ENCODE peak calls at places on chromosomes 11 and 22, in six cellular contexts. One of them, this sample, is unnamed.

GRCh38 chr22:45318558-45319318 is 9.0 kb downstream of the FAM118A start:
- DNase-seq in DMS 273 treated with DMSO at 0.1 percent for 48 hours: no peak
- DNase-seq in heart right ventricle: no peak
- DNase-seq in neural crest cell: no peak
- DNase-seq in midbrain: no peak
- DNase-seq in NCI-H748 treated with DMSO at 0.1 percent for 48 hours: no peak
- DNase-seq in this sample: no peak

GRCh38 chr22:46058591-46059519 is 81.9 kb upstream of the WNT7B start:
- DNase-seq in neural crest cell: no peak
- DNase-seq in midbrain: no peak
- DNase-seq in heart right ventricle: peak
- DNase-seq in DMS 273 treated with DMSO at 0.1 percent for 48 hours: no peak
- DNase-seq in NCI-H748 treated with DMSO at 0.1 percent for 48 hours: no peak
- DNase-seq in this sample: no peak

GRCh38 chr11:35292290-35292689 is 127.1 kb downstream of the SLC1A2 start:
- DNase-seq in midbrain: no peak
- DNase-seq in DMS 273 treated with DMSO at 0.1 percent for 48 hours: no peak
- DNase-seq in heart right ventricle: no peak
- DNase-seq in neural crest cell: no peak
- DNase-seq in NCI-H748 treated with DMSO at 0.1 percent for 48 hours: peak
- DNase-seq in this sample: no peak

GRCh38 chr11:103486609-103487008 is 377.4 kb downstream of the DYNC2H1 start:
- DNase-seq in heart right ventricle: no peak
- DNase-seq in NCI-H748 treated with DMSO at 0.1 percent for 48 hours: no peak
- DNase-seq in DMS 273 treated with DMSO at 0.1 percent for 48 hours: no peak
- DNase-seq in neural crest cell: no peak
- DNase-seq in midbrain: no peak
- DNase-seq in this sample: no peak

GRCh38 chr22:21641417-21641794 is 696 bp upstream of the SDF2L1 start:
- DNase-seq in NCI-H748 treated with DMSO at 0.1 percent for 48 hours: peak
- DNase-seq in neural crest cell: peak
- DNase-seq in midbrain: peak
- DNase-seq in heart right ventricle: no peak
- DNase-seq in DMS 273 treated with DMSO at 0.1 percent for 48 hours: no peak
- DNase-seq in this sample: no peak

GRCh38 chr11:71466358-71466757 is 13.4 kb downstream of the NADSYN1 start:
- DNase-seq in NCI-H748 treated with DMSO at 0.1 percent for 48 hours: no peak
- DNase-seq in midbrain: no peak
- DNase-seq in neural crest cell: no peak
- DNase-seq in DMS 273 treated with DMSO at 0.1 percent for 48 hours: no peak
- DNase-seq in heart right ventricle: no peak
- DNase-seq in this sample: no peak

GRCh38 chr22:17781319-17782031 is 7.2 kb upstream of the BID start:
- DNase-seq in neural crest cell: no peak
- DNase-seq in NCI-H748 treated with DMSO at 0.1 percent for 48 hours: no peak
- DNase-seq in DMS 273 treated with DMSO at 0.1 percent for 48 hours: no peak
- DNase-seq in heart right ventricle: no peak
- DNase-seq in midbrain: no peak
- DNase-seq in this sample: no peak

GRCh38 chr22:18985761-18986160 is 49.7 kb upstream of the PRODH start:
- DNase-seq in neural crest cell: no peak
- DNase-seq in DMS 273 treated with DMSO at 0.1 percent for 48 hours: no peak
- DNase-seq in heart right ventricle: no peak
- DNase-seq in NCI-H748 treated with DMSO at 0.1 percent for 48 hours: no peak
- DNase-seq in midbrain: no peak
- DNase-seq in this sample: no peak

GRCh38 chr22:35719212-35719869 is 1.7 kb downstream of the APOL5 start:
- DNase-seq in neural crest cell: no peak
- DNase-seq in midbrain: no peak
- DNase-seq in heart right ventricle: no peak
- DNase-seq in DMS 273 treated with DMSO at 0.1 percent for 48 hours: no peak
- DNase-seq in NCI-H748 treated with DMSO at 0.1 percent for 48 hours: no peak
- DNase-seq in this sample: no peak

GRCh38 chr11:126742582-126742981 is 258.0 kb downstream of the KIRREL3 start:
- DNase-seq in heart right ventricle: no peak
- DNase-seq in DMS 273 treated with DMSO at 0.1 percent for 48 hours: no peak
- DNase-seq in NCI-H748 treated with DMSO at 0.1 percent for 48 hours: no peak
- DNase-seq in neural crest cell: no peak
- DNase-seq in midbrain: no peak
- DNase-seq in this sample: no peak

GRCh38 chr11:113885897-113886296 is 10.5 kb upstream of the USP28 start:
- DNase-seq in heart right ventricle: no peak
- DNase-seq in NCI-H748 treated with DMSO at 0.1 percent for 48 hours: no peak
- DNase-seq in midbrain: no peak
- DNase-seq in neural crest cell: no peak
- DNase-seq in DMS 273 treated with DMSO at 0.1 percent for 48 hours: no peak
- DNase-seq in this sample: no peak

GRCh38 chr22:42309865-42310264 is 39.4 kb upstream of the TCF20 start:
- DNase-seq in neural crest cell: no peak
- DNase-seq in heart right ventricle: no peak
- DNase-seq in NCI-H748 treated with DMSO at 0.1 percent for 48 hours: no peak
- DNase-seq in midbrain: no peak
- DNase-seq in DMS 273 treated with DMSO at 0.1 percent for 48 hours: no peak
- DNase-seq in this sample: no peak

GRCh38 chr11:36719708-36720107 is 121.7 kb upstream of the RAG2 start:
- DNase-seq in DMS 273 treated with DMSO at 0.1 percent for 48 hours: no peak
- DNase-seq in midbrain: no peak
- DNase-seq in heart right ventricle: no peak
- DNase-seq in NCI-H748 treated with DMSO at 0.1 percent for 48 hours: no peak
- DNase-seq in neural crest cell: no peak
- DNase-seq in this sample: no peak

GRCh38 chr11:77449784-77450183 is 24.1 kb downstream of the PAK1 start:
- DNase-seq in heart right ventricle: no peak
- DNase-seq in midbrain: no peak
- DNase-seq in NCI-H748 treated with DMSO at 0.1 percent for 48 hours: no peak
- DNase-seq in DMS 273 treated with DMSO at 0.1 percent for 48 hours: no peak
- DNase-seq in neural crest cell: no peak
- DNase-seq in this sample: no peak

GRCh38 chr22:29393019-29393608 is 4.7 kb upstream of the AP1B1 start:
- DNase-seq in DMS 273 treated with DMSO at 0.1 percent for 48 hours: no peak
- DNase-seq in NCI-H748 treated with DMSO at 0.1 percent for 48 hours: no peak
- DNase-seq in neural crest cell: no peak
- DNase-seq in heart right ventricle: no peak
- DNase-seq in midbrain: no peak
- DNase-seq in this sample: no peak

GRCh38 chr22:21698430-21699329 is 32.9 kb downstream of the PPIL2 start:
- DNase-seq in heart right ventricle: peak
- DNase-seq in DMS 273 treated with DMSO at 0.1 percent for 48 hours: no peak
- DNase-seq in neural crest cell: peak
- DNase-seq in midbrain: no peak
- DNase-seq in NCI-H748 treated with DMSO at 0.1 percent for 48 hours: no peak
- DNase-seq in this sample: no peak

GRCh38 chr11:128488471-128488870 is 98.9 kb downstream of the ETS1 start:
- DNase-seq in DMS 273 treated with DMSO at 0.1 percent for 48 hours: no peak
- DNase-seq in NCI-H748 treated with DMSO at 0.1 percent for 48 hours: no peak
- DNase-seq in neural crest cell: no peak
- DNase-seq in heart right ventricle: no peak
- DNase-seq in midbrain: no peak
- DNase-seq in this sample: no peak

GRCh38 chr11:75203138-75203537 is 37.4 kb upstream of the TPBGL start:
- DNase-seq in NCI-H748 treated with DMSO at 0.1 percent for 48 hours: no peak
- DNase-seq in midbrain: no peak
- DNase-seq in DMS 273 treated with DMSO at 0.1 percent for 48 hours: no peak
- DNase-seq in heart right ventricle: no peak
- DNase-seq in neural crest cell: no peak
- DNase-seq in this sample: no peak

GRCh38 chr11:6418958-6419611 is at the start of gene APBB1:
- DNase-seq in neural crest cell: peak
- DNase-seq in NCI-H748 treated with DMSO at 0.1 percent for 48 hours: no peak
- DNase-seq in midbrain: peak
- DNase-seq in DMS 273 treated with DMSO at 0.1 percent for 48 hours: no peak
- DNase-seq in heart right ventricle: peak
- DNase-seq in this sample: peak

GRCh38 chr11:47020793-47021624 is 84.4 kb downstream of the CSTPP1 start:
- DNase-seq in DMS 273 treated with DMSO at 0.1 percent for 48 hours: no peak
- DNase-seq in heart right ventricle: no peak
- DNase-seq in NCI-H748 treated with DMSO at 0.1 percent for 48 hours: peak
- DNase-seq in neural crest cell: no peak
- DNase-seq in midbrain: no peak
- DNase-seq in this sample: no peak

GRCh38 chr11:119481667-119482400 is 58.9 kb upstream of the THY1 start:
- DNase-seq in DMS 273 treated with DMSO at 0.1 percent for 48 hours: no peak
- DNase-seq in neural crest cell: no peak
- DNase-seq in NCI-H748 treated with DMSO at 0.1 percent for 48 hours: no peak
- DNase-seq in midbrain: no peak
- DNase-seq in heart right ventricle: peak
- DNase-seq in this sample: no peak

GRCh38 chr22:41780714-41781507 is 19.6 kb upstream of the CCDC134 start:
- DNase-seq in DMS 273 treated with DMSO at 0.1 percent for 48 hours: no peak
- DNase-seq in heart right ventricle: peak
- DNase-seq in neural crest cell: no peak
- DNase-seq in midbrain: no peak
- DNase-seq in NCI-H748 treated with DMSO at 0.1 percent for 48 hours: no peak
- DNase-seq in this sample: no peak

GRCh38 chr22:48152916-48153315 is 1390.5 kb downstream of the TBC1D22A start:
- DNase-seq in neural crest cell: no peak
- DNase-seq in midbrain: no peak
- DNase-seq in NCI-H748 treated with DMSO at 0.1 percent for 48 hours: no peak
- DNase-seq in heart right ventricle: no peak
- DNase-seq in DMS 273 treated with DMSO at 0.1 percent for 48 hours: no peak
- DNase-seq in this sample: no peak

GRCh38 chr11:11389238-11389637 is 36.2 kb upstream of the CSNK2A3 start:
- DNase-seq in NCI-H748 treated with DMSO at 0.1 percent for 48 hours: no peak
- DNase-seq in DMS 273 treated with DMSO at 0.1 percent for 48 hours: no peak
- DNase-seq in midbrain: no peak
- DNase-seq in heart right ventricle: no peak
- DNase-seq in neural crest cell: no peak
- DNase-seq in this sample: no peak

GRCh38 chr11:94111660-94112059 is 17.0 kb upstream of the PANX1 start:
- DNase-seq in midbrain: no peak
- DNase-seq in NCI-H748 treated with DMSO at 0.1 percent for 48 hours: no peak
- DNase-seq in neural crest cell: no peak
- DNase-seq in DMS 273 treated with DMSO at 0.1 percent for 48 hours: no peak
- DNase-seq in heart right ventricle: peak
- DNase-seq in this sample: no peak

GRCh38 chr11:2383823-2384722 is 7.0 kb downstream of the CD81 start:
- DNase-seq in neural crest cell: no peak
- DNase-seq in DMS 273 treated with DMSO at 0.1 percent for 48 hours: no peak
- DNase-seq in midbrain: peak
- DNase-seq in heart right ventricle: peak
- DNase-seq in NCI-H748 treated with DMSO at 0.1 percent for 48 hours: no peak
- DNase-seq in this sample: no peak

GRCh38 chr11:134266841-134267251 is 9.3 kb upstream of the GLB1L3 start:
- DNase-seq in midbrain: no peak
- DNase-seq in NCI-H748 treated with DMSO at 0.1 percent for 48 hours: no peak
- DNase-seq in heart right ventricle: no peak
- DNase-seq in DMS 273 treated with DMSO at 0.1 percent for 48 hours: no peak
- DNase-seq in neural crest cell: no peak
- DNase-seq in this sample: no peak

GRCh38 chr11:15695096-15695721 is 580.5 kb downstream of the INSC start:
- DNase-seq in NCI-H748 treated with DMSO at 0.1 percent for 48 hours: no peak
- DNase-seq in midbrain: no peak
- DNase-seq in DMS 273 treated with DMSO at 0.1 percent for 48 hours: no peak
- DNase-seq in neural crest cell: no peak
- DNase-seq in heart right ventricle: no peak
- DNase-seq in this sample: no peak

GRCh38 chr22:43228330-43228729 is 41.4 kb upstream of the TTLL12 start:
- DNase-seq in neural crest cell: peak
- DNase-seq in midbrain: no peak
- DNase-seq in NCI-H748 treated with DMSO at 0.1 percent for 48 hours: no peak
- DNase-seq in heart right ventricle: peak
- DNase-seq in DMS 273 treated with DMSO at 0.1 percent for 48 hours: no peak
- DNase-seq in this sample: no peak

GRCh38 chr11:69350040-69350439 is 56.1 kb downstream of the MYEOV start:
- DNase-seq in midbrain: no peak
- DNase-seq in neural crest cell: no peak
- DNase-seq in NCI-H748 treated with DMSO at 0.1 percent for 48 hours: no peak
- DNase-seq in DMS 273 treated with DMSO at 0.1 percent for 48 hours: no peak
- DNase-seq in heart right ventricle: no peak
- DNase-seq in this sample: no peak

GRCh38 chr11:78199015-78199652 is 10.4 kb downstream of the USP35 start:
- DNase-seq in midbrain: no peak
- DNase-seq in DMS 273 treated with DMSO at 0.1 percent for 48 hours: no peak
- DNase-seq in heart right ventricle: no peak
- DNase-seq in NCI-H748 treated with DMSO at 0.1 percent for 48 hours: no peak
- DNase-seq in neural crest cell: no peak
- DNase-seq in this sample: no peak

GRCh38 chr11:56783448-56784041 is 35.0 kb upstream of the OR9G4 start:
- DNase-seq in heart right ventricle: no peak
- DNase-seq in neural crest cell: peak
- DNase-seq in DMS 273 treated with DMSO at 0.1 percent for 48 hours: no peak
- DNase-seq in NCI-H748 treated with DMSO at 0.1 percent for 48 hours: peak
- DNase-seq in midbrain: peak
- DNase-seq in this sample: peak

GRCh38 chr11:61437496-61437895 is 7.6 kb downstream of the SDHAF2 start:
- DNase-seq in NCI-H748 treated with DMSO at 0.1 percent for 48 hours: no peak
- DNase-seq in midbrain: no peak
- DNase-seq in DMS 273 treated with DMSO at 0.1 percent for 48 hours: no peak
- DNase-seq in neural crest cell: no peak
- DNase-seq in heart right ventricle: no peak
- DNase-seq in this sample: no peak

GRCh38 chr11:1943977-1944376 is 3.2 kb upstream of the MRPL23 start:
- DNase-seq in NCI-H748 treated with DMSO at 0.1 percent for 48 hours: no peak
- DNase-seq in heart right ventricle: no peak
- DNase-seq in DMS 273 treated with DMSO at 0.1 percent for 48 hours: no peak
- DNase-seq in midbrain: no peak
- DNase-seq in neural crest cell: peak
- DNase-seq in this sample: no peak

This sample was measured in frontal cortex.